ENCODE peak calls at places on chromosomes 4 and X, in five cellular contexts. Y is Calu3, Z is astrocyte, R is BJ, J is upper lobe of right lung. V is an unnamed sample.

GRCh38 chrX:35617836-35618235 is 180.3 kb upstream of the MAGEB16 start:
- DNase-seq in Z (no peak), R (no peak), J (no peak), Y (no peak), V (no peak)

GRCh38 chrX:39008554-39008953 is 207.3 kb downstream of the MID1IP1 start:
- DNase-seq in R (no peak), Z (no peak), J (no peak), Y (no peak), V (no peak)

GRCh38 chr4:109801099-109801789 is 555 bp downstream of the CFI start:
- DNase-seq in Y (no peak), Z (no peak), R (no peak), J (no peak), V (no peak)

GRCh38 chr4:159238631-159239030 is 135.8 kb downstream of the RAPGEF2 start:
- DNase-seq in Z (peak), Y (no peak), J (no peak), R (no peak), V (no peak)

GRCh38 chr4:118905546-118905945 is 16.9 kb downstream of the SYNPO2 start:
- DNase-seq in Z (peak), R (no peak), Y (no peak), J (no peak), V (no peak)

GRCh38 chr4:13329963-13330362 is 154.2 kb downstream of the RAB28 start:
- DNase-seq in Z (peak), J (no peak), R (no peak), Y (no peak), V (peak)

GRCh38 chr4:41600243-41600642 is 62.3 kb downstream of the LIMCH1 start:
- DNase-seq in J (no peak), R (no peak), Z (peak), Y (peak), V (no peak)

GRCh38 chr4:146338512-146338911 is 124.2 kb downstream of the REELD1 start:
- DNase-seq in R (no peak), Z (no peak), J (no peak), Y (no peak), V (no peak)

GRCh38 chr4:71944956-71945355 is 86.8 kb upstream of the NPFFR2 start:
- DNase-seq in Y (no peak), J (no peak), R (no peak), Z (peak), V (no peak)

GRCh38 chr4:128355301-128355700 is 67.7 kb upstream of the PGRMC2 start:
- DNase-seq in R (no peak), Y (peak), Z (no peak), J (no peak), V (no peak)

GRCh38 chr4:2252530-2252924 is 9.4 kb downstream of the MXD4 start:
- DNase-seq in Z (no peak), J (no peak), Y (no peak), R (no peak), V (no peak)

GRCh38 chrX:103477496-103477895 is 41.8 kb downstream of the RAB40A start:
- DNase-seq in J (no peak), R (no peak), Y (no peak), Z (no peak), V (no peak)

GRCh38 chr4:119271361-119272085 is 50.4 kb downstream of the FABP2 start:
- DNase-seq in J (no peak), R (no peak), Z (no peak), Y (no peak), V (no peak)

GRCh38 chr4:7909966-7910720 is 29.5 kb downstream of the AFAP1 start:
- DNase-seq in R (no peak), Y (peak), J (no peak), Z (no peak), V (no peak)

GRCh38 chr4:26000274-26000950 is 86.4 kb downstream of the SMIM20 start:
- DNase-seq in Y (no peak), R (no peak), J (no peak), Z (peak), V (no peak)

GRCh38 chrX:7759832-7760231 is 83.1 kb upstream of the VCX start:
- DNase-seq in Z (no peak), R (no peak), Y (no peak), J (no peak), V (no peak)

GRCh38 chr4:144267084-144267483 is 126.6 kb upstream of the GYPA start:
- DNase-seq in R (no peak), J (no peak), Y (no peak), Z (no peak), V (no peak)

GRCh38 chrX:41333744-41333993 is 293 bp upstream of the DDX3X start:
- DNase-seq in Z (peak), Y (no peak), R (no peak), J (no peak), V (peak)

GRCh38 chrX:72238721-72239475 is at the start of gene ERCC6L:
- DNase-seq in J (peak), Z (peak), Y (peak), R (peak), V (peak)

GRCh38 chr4:174460684-174461083 is 61.6 kb downstream of the HPGD start:
- DNase-seq in J (no peak), Y (no peak), R (no peak), Z (peak), V (no peak)

GRCh38 chrX:40721489-40722106 is 13.7 kb downstream of the MED14 start:
- DNase-seq in Z (no peak), J (no peak), R (no peak), Y (no peak), V (no peak)

GRCh38 chr4:109179089-109179488 is 123.4 kb downstream of the COL25A1 start:
- DNase-seq in R (no peak), Y (no peak), Z (no peak), J (no peak), V (no peak)

GRCh38 chrX:77442728-77443127 is 4.5 kb upstream of the FGF16 start:
- DNase-seq in R (peak), Y (peak), Z (peak), J (no peak), V (no peak)

GRCh38 chr4:157014621-157015591 is 43.3 kb upstream of the PDGFC start:
- DNase-seq in Z (peak), R (peak), Y (peak), J (no peak), V (peak)

GRCh38 chr4:6362896-6363295 is 93.2 kb downstream of the WFS1 start:
- DNase-seq in Z (peak), Y (no peak), R (no peak), J (no peak), V (no peak)

GRCh38 chr4:138437263-138437851 is 195.2 kb upstream of the SLC7A11 start:
- DNase-seq in Y (no peak), Z (no peak), R (no peak), J (no peak), V (no peak)

GRCh38 chr4:82618321-82618720 is 56.5 kb upstream of the TMEM150C start:
- DNase-seq in J (no peak), Z (peak), R (peak), Y (no peak), V (peak)

GRCh38 chrX:115591856-115592842 is 31.2 kb downstream of the PLS3 start:
- DNase-seq in Y (no peak), J (no peak), Z (no peak), R (no peak), V (no peak)

GRCh38 chrX:1492421-1493012 is 39.8 kb upstream of the ASMTL start:
- DNase-seq in Y (no peak), R (no peak), Z (no peak), J (peak), V (no peak)

GRCh38 chr4:54371211-54371610 is 142.1 kb downstream of the PDGFRA start:
- DNase-seq in R (no peak), Z (no peak), J (no peak), Y (no peak), V (no peak)

GRCh38 chrX:6223516-6223915 is 5.2 kb downstream of the NLGN4X start:
- DNase-seq in R (no peak), Z (no peak), J (no peak), Y (no peak), V (no peak)

GRCh38 chr4:185839770-185840169 is 27.8 kb upstream of the SORBS2 start:
- DNase-seq in J (no peak), R (no peak), Z (no peak), Y (no peak), V (no peak)

GRCh38 chr4:31204895-31205294 is 484.7 kb downstream of the PCDH7 start:
- DNase-seq in R (no peak), Z (no peak), J (no peak), Y (no peak), V (no peak)

GRCh38 chrX:113522814-113523213 is 682.2 kb upstream of the AMOT start:
- DNase-seq in J (no peak), Z (no peak), R (no peak), Y (no peak), V (no peak)

GRCh38 chr4:3136454-3136853 is 62.0 kb downstream of the HTT start:
- DNase-seq in R (no peak), J (no peak), Z (no peak), Y (no peak), V (no peak)

GRCh38 chr4:80608285-80608980 is 272.9 kb downstream of the CFAP299 start:
- DNase-seq in R (peak), Z (peak), Y (no peak), J (no peak), V (peak)

GRCh38 chr4:46081674-46082073 is 42.2 kb downstream of the GABRG1 start:
- DNase-seq in J (no peak), R (no peak), Z (no peak), Y (no peak), V (no peak)

GRCh38 chr4:88378691-88379559 is at the start of gene HERC6:
- DNase-seq in Z (peak), J (peak), R (peak), Y (peak), V (peak)

GRCh38 chrX:1389181-1389992 is 2.5 kb downstream of the SLC25A6 start:
- DNase-seq in Y (no peak), Z (no peak), R (no peak), J (peak), V (no peak)

DNA sequence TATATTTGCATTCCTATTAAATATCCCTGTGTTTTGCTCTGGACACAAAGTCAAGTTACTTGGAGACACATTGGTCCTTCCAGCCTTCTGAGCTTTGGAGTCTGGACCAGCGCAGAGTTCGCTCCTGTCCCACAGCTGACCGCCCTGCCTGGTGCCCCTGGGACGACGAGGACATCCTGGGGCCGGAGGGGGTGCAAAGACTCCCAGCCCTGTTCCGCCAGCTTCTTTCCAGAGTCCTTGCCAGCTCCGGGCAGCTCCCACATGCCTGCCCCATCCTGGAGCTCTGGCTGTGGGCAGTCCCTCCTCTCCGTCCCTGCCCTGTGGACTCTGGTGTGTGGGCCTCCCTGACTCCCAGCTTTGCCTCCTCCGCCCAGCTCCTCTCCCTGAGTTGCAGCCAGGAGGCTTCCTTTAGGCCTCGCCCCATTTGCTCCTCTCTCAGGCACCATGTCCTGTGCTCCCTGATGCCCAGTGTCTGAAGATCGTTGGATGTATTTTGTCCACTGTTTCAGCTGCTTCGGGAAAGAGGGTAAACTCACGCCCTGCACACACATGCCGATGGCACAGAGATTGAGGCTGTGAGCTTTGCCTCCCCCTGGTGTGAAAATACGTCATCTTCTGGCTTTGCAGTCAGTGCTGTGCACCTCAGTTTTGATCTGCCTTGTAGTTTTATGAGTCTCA is 4.9 kb upstream of the PCGF3 start:
- DNase-seq in Y (no peak), R (no peak), J (no peak), Z (no peak), V (no peak)
- TF ChIP-seq CTCF in Y (no peak), R (no peak), J (no peak), Z (no peak), V (no peak)

DNA sequence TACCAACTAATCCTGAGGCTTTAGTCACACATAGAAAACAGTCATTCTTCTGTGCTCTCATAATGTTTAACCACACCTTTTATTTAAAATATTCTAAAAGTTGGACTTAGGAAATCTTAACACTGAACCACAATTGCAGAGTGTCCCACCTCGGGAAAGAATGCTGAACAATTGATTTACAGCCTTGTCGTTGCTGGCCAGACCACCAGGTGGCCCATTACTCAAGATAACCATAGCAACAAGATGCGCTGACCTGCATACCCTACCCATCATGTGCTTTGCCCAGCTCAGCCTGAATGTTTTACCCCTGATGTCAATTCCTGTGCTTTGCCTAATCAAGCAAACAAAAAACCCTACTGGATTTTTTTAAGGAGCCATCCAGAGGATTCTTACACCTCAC is 100.7 kb downstream of the ARSJ start:
- DNase-seq in Y (peak), R (no peak), Z (peak), J (no peak), V (no peak)
- TF ChIP-seq CTCF in Y (peak), R (peak), Z (peak), J (no peak), V (peak)

GRCh38 chrX:4787971-4788370 is 1074.5 kb upstream of the PRKX start:
- DNase-seq in Y (no peak), Z (no peak), R (no peak), J (no peak), V (no peak)
- TF ChIP-seq CTCF in Y (no peak), Z (no peak), R (no peak), J (no peak), V (no peak)

GRCh38 chrX:73768120-73768519 is 205.1 kb downstream of the CHIC1 start:
- DNase-seq in R (no peak), J (no peak), Y (no peak), Z (no peak), V (no peak)
- TF ChIP-seq CTCF in R (no peak), J (no peak), Y (no peak), Z (no peak), V (no peak)

DNA sequence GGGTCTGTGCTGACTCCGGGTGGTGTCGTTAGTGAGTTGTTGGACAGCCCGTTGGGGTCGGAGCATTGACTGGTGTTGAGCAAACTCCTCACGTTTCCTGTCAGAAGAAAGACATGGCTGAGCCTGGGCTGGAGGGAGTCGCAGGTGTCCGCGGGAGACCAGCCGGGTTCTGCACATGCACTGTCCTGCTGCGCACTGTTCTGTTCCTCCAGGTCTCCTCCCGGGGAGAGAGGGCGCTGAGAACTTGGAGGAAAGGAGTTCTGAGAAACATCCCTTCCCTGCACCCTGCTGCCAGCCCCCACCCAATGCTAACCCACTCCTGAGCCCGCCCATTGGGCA is 1.1 kb downstream of the ZNF141 start:
- DNase-seq in R (no peak), Z (no peak), Y (peak), J (no peak), V (no peak)
- TF ChIP-seq CTCF in R (no peak), Z (no peak), Y (no peak), J (no peak), V (no peak)